ENCODE peak calls at places on chromosomes 2 and 18, in eight cellular contexts. K is RCC 7860; G is central memory CD4-positive, alpha-beta T cell; X is epithelial cell of prostate; J is stimulated activated CD8-positive, alpha-beta memory T cell treated with anti-CD3 and anti-CD28 coated beads, Interleukin-4, amount 100 ng/mL, for 24 hours; B is amniotic stem cell; L is HS-27A; T is NAMALWA. O is an unnamed sample.

GRCh38 chr2:229269986-229270385 is 1.1 kb downstream of the PID1 start:
- DNase-seq in K (no peak), G (no peak), X (no peak), J (no peak), B (no peak), L (no peak), T (no peak), O (no peak)

GRCh38 chr2:231597627-231598026 is 5.0 kb downstream of the TEX44 start:
- DNase-seq in K (no peak), G (no peak), X (no peak), J (no peak), B (no peak), L (no peak), T (no peak), O (no peak)

GRCh38 chr2:24711881-24712280 is 81.3 kb downstream of the PTRHD1 start:
- DNase-seq in K (no peak), G (no peak), X (no peak), J (no peak), B (no peak), L (no peak), T (no peak), O (no peak)

GRCh38 chr2:230794472-230794871 is 70.3 kb upstream of the ITM2C start:
- DNase-seq in K (no peak), G (peak), X (no peak), J (no peak), B (no peak), L (no peak), T (no peak), O (no peak)

GRCh38 chr2:28134262-28134812 is 243.8 kb downstream of the BABAM2 start:
- DNase-seq in K (no peak), G (no peak), X (peak), J (no peak), B (no peak), L (no peak), T (no peak), O (no peak)

GRCh38 chr2:235223011-235223410 is 270.8 kb upstream of the AGAP1 start:
- DNase-seq in K (no peak), G (no peak), X (no peak), J (no peak), B (no peak), L (no peak), T (no peak), O (no peak)

GRCh38 chr18:68763082-68763481 is 34.8 kb upstream of the CCDC102B start:
- DNase-seq in K (no peak), G (no peak), X (no peak), J (no peak), B (no peak), L (no peak), T (no peak), O (no peak)

GRCh38 chr2:168930242-168930641 is 29.2 kb downstream of the G6PC2 start:
- DNase-seq in K (no peak), G (no peak), X (no peak), J (no peak), B (no peak), L (no peak), T (no peak), O (no peak)

GRCh38 chr18:8987250-8987649 is 115.2 kb upstream of the NDUFV2 start:
- DNase-seq in K (peak), G (no peak), X (no peak), J (no peak), B (no peak), L (peak), T (no peak), O (no peak)

GRCh38 chr2:153532160-153532559 is 53.6 kb upstream of the RPRM start:
- DNase-seq in K (no peak), G (no peak), X (no peak), J (no peak), B (no peak), L (no peak), T (no peak), O (no peak)

GRCh38 chr2:219247678-219248642 is 2.7 kb downstream of the STK16 start:
- DNase-seq in K (no peak), G (peak), X (no peak), J (peak), B (no peak), L (no peak), T (no peak), O (no peak)

GRCh38 chr2:16188256-16188890 is 248.0 kb downstream of the MYCN start:
- DNase-seq in K (no peak), G (no peak), X (no peak), J (no peak), B (no peak), L (no peak), T (no peak), O (no peak)

GRCh38 chr2:214810670-214811069 is 1.2 kb upstream of the BARD1 start:
- DNase-seq in K (no peak), G (no peak), X (no peak), J (no peak), B (no peak), L (no peak), T (peak), O (no peak)

GRCh38 chr18:60895181-60895580 is 438.0 kb upstream of the CDH20 start:
- DNase-seq in K (no peak), G (no peak), X (peak), J (no peak), B (peak), L (no peak), T (no peak), O (no peak)

GRCh38 chr2:100321181-100321880 is 970 bp downstream of the LONRF2 start:
- DNase-seq in K (no peak), G (no peak), X (no peak), J (no peak), B (no peak), L (no peak), T (no peak), O (no peak)

GRCh38 chr2:70203086-70203485 is 12.3 kb upstream of the C2orf42 start:
- DNase-seq in K (no peak), G (no peak), X (no peak), J (no peak), B (no peak), L (no peak), T (no peak), O (no peak)

GRCh38 chr2:102708847-102709559 is 52.8 kb upstream of the TMEM182 start:
- DNase-seq in K (peak), G (no peak), X (peak), J (no peak), B (no peak), L (no peak), T (no peak), O (no peak)

GRCh38 chr2:225788571-225788970 is 389.1 kb downstream of the NYAP2 start:
- DNase-seq in K (no peak), G (no peak), X (no peak), J (no peak), B (no peak), L (no peak), T (no peak), O (no peak)

GRCh38 chr2:7379799-7380198 is 462.6 kb downstream of the RNF144A start:
- DNase-seq in K (no peak), G (no peak), X (no peak), J (no peak), B (no peak), L (no peak), T (peak), O (no peak)

GRCh38 chr2:222315443-222316121 is 16.8 kb upstream of the PAX3 start:
- DNase-seq in K (no peak), G (no peak), X (no peak), J (no peak), B (no peak), L (no peak), T (peak), O (no peak)

GRCh38 chr2:40559175-40559574 is 107.3 kb upstream of the SLC8A1 start:
- DNase-seq in K (no peak), G (no peak), X (no peak), J (no peak), B (no peak), L (no peak), T (no peak), O (no peak)

GRCh38 chr2:29281585-29281984 is 166.4 kb downstream of the CLIP4 start:
- DNase-seq in K (peak), G (no peak), X (no peak), J (no peak), B (no peak), L (peak), T (no peak), O (no peak)

GRCh38 chr18:34789768-34790344 is 79.8 kb downstream of the DTNA start:
- DNase-seq in K (no peak), G (no peak), X (no peak), J (no peak), B (no peak), L (no peak), T (no peak), O (no peak)

GRCh38 chr2:54048117-54048785 is 67.2 kb upstream of the ACYP2 start:
- DNase-seq in K (no peak), G (no peak), X (no peak), J (no peak), B (no peak), L (no peak), T (peak), O (no peak)

GRCh38 chr18:25516747-25517498 is 165.0 kb upstream of the ZNF521 start:
- DNase-seq in K (no peak), G (no peak), X (no peak), J (no peak), B (no peak), L (no peak), T (no peak), O (no peak)

GRCh38 chr2:176652300-176653182 is 383.3 kb downstream of the MTX2 start:
- DNase-seq in K (peak), G (peak), X (no peak), J (no peak), B (no peak), L (no peak), T (peak), O (no peak)

GRCh38 chr2:88071365-88071764 is 3.7 kb downstream of the SMYD1 start:
- DNase-seq in K (no peak), G (no peak), X (no peak), J (no peak), B (no peak), L (no peak), T (no peak), O (no peak)

GRCh38 chr18:48218285-48219022 is 190.7 kb downstream of the ZBTB7C start:
- DNase-seq in K (no peak), G (no peak), X (no peak), J (no peak), B (no peak), L (no peak), T (no peak), O (no peak)

GRCh38 chr2:73963385-73964120 is 21.2 kb upstream of the TET3 start:
- DNase-seq in K (no peak), G (no peak), X (no peak), J (no peak), B (no peak), L (no peak), T (no peak), O (no peak)

GRCh38 chr18:75276813-75277628 is 66.4 kb downstream of the TSHZ1 start:
- DNase-seq in K (no peak), G (no peak), X (no peak), J (no peak), B (no peak), L (no peak), T (no peak), O (no peak)

O was measured in tibial artery.